ENCODE peak calls at places on chromosomes 1 and 21, in four cellular contexts. F is sigmoid colon, R is right lobe of liver, J is prostate gland. S is an unnamed sample.

GRCh38 chr21:27149034-27149433 is 182.1 kb upstream of the ADAMTS5 start:
- DNase-seq in F (no peak), R (no peak), J (no peak), S (no peak)

GRCh38 chr1:15429701-15430149 is 8.5 kb upstream of the CTRC start:
- DNase-seq in F (no peak), R (no peak), J (no peak), S (no peak)

GRCh38 chr1:207853372-207853757 is 57.6 kb downstream of the CD34 start:
- DNase-seq in F (no peak), R (no peak), J (no peak), S (peak; percentile 55)

GRCh38 chr1:15885701-15886612 is 38.5 kb downstream of the SPEN start:
- DNase-seq in F (peak; percentile 99), R (peak; percentile 99), J (peak; percentile 96), S (peak; percentile 96)

GRCh38 chr1:111510003-111510380 is 6.6 kb upstream of the ADORA3 start:
- DNase-seq in F (peak; percentile 79), R (no peak), J (no peak), S (peak; percentile 76)

GRCh38 chr1:905811-906531 is 17.8 kb upstream of the SAMD11 start:
- DNase-seq in F (peak; percentile 65), R (peak; percentile 52), J (peak; percentile 3), S (peak; percentile 34)

GRCh38 chr1:246961939-246962373 is 30.2 kb upstream of the AHCTF1 start:
- DNase-seq in F (peak; percentile 69), R (peak; percentile 61), J (no peak), S (peak; percentile 36)

GRCh38 chr1:228487336-228488106 is at the start of gene RNF187:
- DNase-seq in F (peak; percentile 93), R (peak; percentile 94), J (peak; percentile 82), S (peak; percentile 94)

GRCh38 chr1:47181095-47181954 is 8.5 kb downstream of the PDZK1IP1 start:
- DNase-seq in F (no peak), R (no peak), J (no peak), S (no peak)

GRCh38 chr1:44684525-44684924 is 10.0 kb downstream of the ARMH1 start:
- DNase-seq in F (no peak), R (no peak), J (no peak), S (no peak)
- TF ChIP-seq POLR2A in F (no peak), R (no peak), J (no peak), S (no peak)

GRCh38 chr1:54547601-54548388 is at the start of gene ACOT11:
- DNase-seq in F (peak; percentile 98), R (peak; percentile 60), J (peak; percentile 77), S (peak; percentile 90)
- TF ChIP-seq CTCF in F (peak; percentile 93), R (peak; percentile 31), J (no peak), S (peak; percentile 31)

GRCh38 chr1:181091322-181092040 is 3.0 kb downstream of the IER5 start:
- DNase-seq in F (no peak), R (no peak), J (no peak), S (no peak)

GRCh38 chr1:181088079-181089016 is at the start of gene IER5:
- DNase-seq in F (peak; percentile 98), R (peak; percentile 97), J (peak; percentile 96), S (peak; percentile 97)

GRCh38 chr1:181090653-181091126 is 2.2 kb downstream of the IER5 start:
- DNase-seq in F (no peak), R (no peak), J (no peak), S (no peak)

GRCh38 chr1:181089017-181089776 is 697 bp downstream of the IER5 start:
- DNase-seq in F (no peak), R (peak; percentile 70), J (no peak), S (no peak)

GRCh38 chr1:181089777-181090505 is 1.4 kb downstream of the IER5 start:
- DNase-seq in F (peak; percentile 92), R (peak; percentile 90), J (peak; percentile 71), S (peak; percentile 86)
- TF ChIP-seq POLR2A in F (peak; percentile 65), R (peak; percentile 40), J (peak; percentile 64), S (peak; percentile 11)

GRCh38 chr21:43727571-43728466 is 8.9 kb downstream of the PDXK start:
- DNase-seq in F (no peak), R (peak; percentile 93), J (no peak), S (no peak)
- TF ChIP-seq CTCF in F (no peak), R (peak; percentile 6), J (no peak), S (no peak)

GRCh38 chr1:23777979-23778814 is at the start of gene PITHD1:
- DNase-seq in F (peak; percentile 94), R (peak; percentile 91), J (peak; percentile 76), S (peak; percentile 90)
- TF ChIP-seq POLR2A in F (peak; percentile 39), R (peak; percentile 82), J (peak; percentile 85), S (peak; percentile 89)